ENCODE peak calls at places on chromosome 15, in five cellular contexts. O is left lung, K is SHP77, F is NCI-H1105, H is psoas muscle. Y is an unnamed sample.

GRCh38 chr15:69591905-69592508 is 139.4 kb downstream of the RPLP1 start:
- DNase-seq in O (no peak), K (peak), F (peak), H (no peak), Y (no peak)

GRCh38 chr15:74614744-74615312 is 808 bp upstream of the CLK3 start:
- DNase-seq in O (peak), K (peak), F (no peak), H (peak), Y (peak)

GRCh38 chr15:33526532-33526931 is 215.8 kb downstream of the RYR3 start:
- DNase-seq in O (no peak), K (no peak), F (no peak), H (no peak), Y (no peak)

GRCh38 chr15:78306176-78306774 is 6.9 kb upstream of the SKIC8 start:
- DNase-seq in O (no peak), K (no peak), F (no peak), H (no peak), Y (no peak)

GRCh38 chr15:72033711-72034110 is 84.2 kb downstream of the MYO9A start:
- DNase-seq in O (no peak), K (no peak), F (no peak), H (no peak), Y (no peak)

GRCh38 chr15:20348900-20349773 is 192.5 kb downstream of the GOLGA6L6 start:
- DNase-seq in O (peak), K (no peak), F (no peak), H (peak), Y (no peak)

GRCh38 chr15:38207591-38207990 is 45.0 kb upstream of the SPRED1 start:
- DNase-seq in O (no peak), K (no peak), F (no peak), H (no peak), Y (no peak)

GRCh38 chr15:88932271-88932874 is 19.2 kb upstream of the MFGE8 start:
- DNase-seq in O (no peak), K (no peak), F (no peak), H (no peak), Y (no peak)

GRCh38 chr15:100175406-100176114 is 166.2 kb downstream of the ADAMTS17 start:
- DNase-seq in O (no peak), K (no peak), F (no peak), H (no peak), Y (no peak)

GRCh38 chr15:73648027-73648295 is 14.8 kb upstream of the NPTN start:
- DNase-seq in O (no peak), K (no peak), F (no peak), H (no peak), Y (no peak)

GRCh38 chr15:80669599-80670273 is 25.4 kb upstream of the ABHD17C start:
- DNase-seq in O (no peak), K (no peak), F (no peak), H (no peak), Y (no peak)

GRCh38 chr15:99696096-99696495 is 37.1 kb downstream of the LYSMD4 start:
- DNase-seq in O (no peak), K (no peak), F (no peak), H (no peak), Y (no peak)

GRCh38 chr15:85545185-85545584 is 164.8 kb downstream of the AKAP13 start:
- DNase-seq in O (no peak), K (no peak), F (no peak), H (no peak), Y (no peak)

GRCh38 chr15:56736881-56737707 is 3.8 kb upstream of the ZNF280D start:
- DNase-seq in O (no peak), K (no peak), F (no peak), H (no peak), Y (no peak)

GRCh38 chr15:64099379-64099778 is 3.6 kb downstream of the SNX1 start:
- DNase-seq in O (no peak), K (no peak), F (no peak), H (no peak), Y (no peak)

GRCh38 chr15:59707619-59708018 is 18.5 kb upstream of the BNIP2 start:
- DNase-seq in O (no peak), K (no peak), F (no peak), H (no peak), Y (no peak)

GRCh38 chr15:83310521-83311456 is 26.3 kb upstream of the BNC1 start:
- DNase-seq in O (no peak), K (no peak), F (no peak), H (no peak), Y (no peak)

GRCh38 chr15:77409259-77410156 is 10.4 kb downstream of the PEAK1 start:
- DNase-seq in O (no peak), K (no peak), F (no peak), H (no peak), Y (no peak)